ENCODE peak calls at places on chromosomes 16 and 17, in four cellular contexts. R is H1, O is neuronal stem cell, Y is IMR-90. D is an unnamed sample.

GRCh38 chr16:77868478-77868877 is 80.1 kb downstream of the VAT1L start:
- DNase-seq in R (no peak), O (no peak), Y (no peak), D (no peak)

GRCh38 chr16:2968368-2968737 is 795 bp upstream of the PAQR4 start:
- DNase-seq in R (no peak), O (no peak), Y (no peak), D (no peak)

GRCh38 chr17:18278867-18279266 is 18.4 kb downstream of the MIEF2 start:
- DNase-seq in R (no peak), O (no peak), Y (peak), D (no peak)

GRCh38 chr17:55432358-55433028 is 10.9 kb upstream of the MMD start:
- DNase-seq in R (no peak), O (no peak), Y (no peak), D (no peak)

GRCh38 chr16:9123871-9124270 is 32.4 kb downstream of the HAPSTR1 start:
- DNase-seq in R (peak), O (no peak), Y (no peak), D (peak)

GRCh38 chr17:37674511-37674910 is 31.3 kb upstream of the DDX52 start:
- DNase-seq in R (no peak), O (no peak), Y (no peak), D (no peak)

GRCh38 chr16:68287276-68288251 is 23.2 kb downstream of the SLC7A6OS start:
- DNase-seq in R (no peak), O (no peak), Y (peak), D (peak)

GRCh38 chr17:2707721-2708584 is 3.6 kb downstream of the CLUH start:
- DNase-seq in R (peak), O (no peak), Y (no peak), D (no peak)

GRCh38 chr16:11312718-11313492 is 31.8 kb upstream of the PRM1 start:
- DNase-seq in R (no peak), O (no peak), Y (peak), D (peak)

GRCh38 chr17:38628441-38628840 is 22.7 kb upstream of the SRCIN1 start:
- DNase-seq in R (no peak), O (no peak), Y (peak), D (no peak)

GRCh38 chr16:48384305-48384981 is 770 bp downstream of the SIAH1 start:
- DNase-seq in R (peak), O (peak), Y (peak), D (peak)

GRCh38 chr16:30142672-30143346 is 19.8 kb upstream of the MAPK3 start:
- DNase-seq in R (no peak), O (no peak), Y (no peak), D (peak)

GRCh38 chr17:21676281-21677111 is 15.8 kb upstream of the KCNJ18 start:
- DNase-seq in R (no peak), O (no peak), Y (no peak), D (no peak)

GRCh38 chr16:75566889-75567255 is 693 bp downstream of the GABARAPL2 start:
- DNase-seq in R (peak), O (no peak), Y (no peak), D (peak)

GRCh38 chr16:1884155-1884760 is 12.3 kb upstream of the MEIOB start:
- DNase-seq in R (no peak), O (no peak), Y (no peak), D (peak)

GRCh38 chr17:58006563-58006923 is 503 bp downstream of the SRSF1 start:
- DNase-seq in R (peak), O (no peak), Y (peak), D (peak)

GRCh38 chr17:59680314-59680713 is 26.9 kb downstream of the PTRH2 start:
- DNase-seq in R (no peak), O (no peak), Y (peak), D (no peak)

GRCh38 chr16:85425061-85425662 is 188.0 kb upstream of the GSE1 start:
- DNase-seq in R (peak), O (no peak), Y (no peak), D (no peak)

GRCh38 chr16:14501331-14502255 is 128.5 kb downstream of the PARN start:
- DNase-seq in R (peak), O (no peak), Y (peak), D (peak)

GRCh38 chr17:7083592-7083991 is 3.5 kb upstream of the CLEC10A start:
- DNase-seq in R (no peak), O (no peak), Y (peak), D (no peak)

GRCh38 chr16:63361032-63361624 is 1324.9 kb upstream of the CDH8 start:
- DNase-seq in R (no peak), O (peak), Y (peak), D (peak)

GRCh38 chr16:10622036-10622921 is 41.9 kb upstream of the EMP2 start:
- DNase-seq in R (no peak), O (no peak), Y (no peak), D (peak)

GRCh38 chr16:17602678-17603077 is 131.9 kb upstream of the XYLT1 start:
- DNase-seq in R (no peak), O (no peak), Y (no peak), D (no peak)

GRCh38 chr17:21199311-21199710 is 14.7 kb downstream of the TMEM11 start:
- DNase-seq in R (no peak), O (no peak), Y (no peak), D (peak)

GRCh38 chr17:40038882-40039513 is 15.2 kb downstream of the MED24 start:
- DNase-seq in R (peak), O (no peak), Y (peak), D (peak)

GRCh38 chr17:28811594-28812135 is 30.9 kb downstream of the FAM222B start:
- DNase-seq in R (no peak), O (peak), Y (peak), D (no peak)

GRCh38 chr16:22092143-22092933 is at the start of gene VWA3A:
- DNase-seq in R (peak), O (peak), Y (peak), D (peak)

GRCh38 chr16:2904100-2904921 is 7.4 kb upstream of the FLYWCH1 start:
- DNase-seq in R (peak), O (peak), Y (peak), D (peak)

GRCh38 chr16:4114257-4115208 is 1.7 kb downstream of the ADCY9 start:
- DNase-seq in R (peak), O (no peak), Y (no peak), D (no peak)

GRCh38 chr16:9489823-9490467 is 398.5 kb downstream of the HAPSTR1 start:
- DNase-seq in R (no peak), O (no peak), Y (no peak), D (no peak)

GRCh38 chr16:60180609-60181008 is 1446.5 kb upstream of the GOT2 start:
- DNase-seq in R (no peak), O (no peak), Y (no peak), D (no peak)
- H4K91ac ChIP-seq in R (no peak), O (no peak), Y (no peak), D (no peak)

DNA sequence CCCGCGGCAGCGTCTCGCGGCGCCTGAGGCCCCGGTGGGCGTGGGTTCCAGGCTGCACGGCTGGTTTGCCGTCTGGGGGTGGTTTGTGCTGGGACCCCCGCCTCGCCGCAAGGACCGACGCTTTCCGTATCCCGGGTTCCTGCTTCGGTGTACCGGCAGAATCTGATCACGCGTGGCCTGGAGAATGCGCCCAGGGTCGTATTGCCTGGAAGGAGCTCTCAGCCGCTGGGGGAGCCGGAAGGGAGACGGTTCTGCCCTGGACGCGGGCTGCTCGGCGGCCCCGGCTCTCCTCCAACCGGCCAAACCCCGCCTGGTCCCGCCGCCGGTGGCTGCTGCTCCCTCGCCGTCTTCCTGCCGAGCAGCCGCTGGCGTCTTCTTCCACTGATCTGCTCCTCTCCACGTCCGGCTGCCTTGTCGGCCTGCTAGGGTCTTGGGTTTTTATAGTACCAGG is 39.8 kb downstream of the ZNF778 start:
- DNase-seq in R (peak), O (no peak), Y (no peak), D (no peak)
- H4K91ac ChIP-seq in R (no peak), O (no peak), Y (no peak), D (no peak)

DNA sequence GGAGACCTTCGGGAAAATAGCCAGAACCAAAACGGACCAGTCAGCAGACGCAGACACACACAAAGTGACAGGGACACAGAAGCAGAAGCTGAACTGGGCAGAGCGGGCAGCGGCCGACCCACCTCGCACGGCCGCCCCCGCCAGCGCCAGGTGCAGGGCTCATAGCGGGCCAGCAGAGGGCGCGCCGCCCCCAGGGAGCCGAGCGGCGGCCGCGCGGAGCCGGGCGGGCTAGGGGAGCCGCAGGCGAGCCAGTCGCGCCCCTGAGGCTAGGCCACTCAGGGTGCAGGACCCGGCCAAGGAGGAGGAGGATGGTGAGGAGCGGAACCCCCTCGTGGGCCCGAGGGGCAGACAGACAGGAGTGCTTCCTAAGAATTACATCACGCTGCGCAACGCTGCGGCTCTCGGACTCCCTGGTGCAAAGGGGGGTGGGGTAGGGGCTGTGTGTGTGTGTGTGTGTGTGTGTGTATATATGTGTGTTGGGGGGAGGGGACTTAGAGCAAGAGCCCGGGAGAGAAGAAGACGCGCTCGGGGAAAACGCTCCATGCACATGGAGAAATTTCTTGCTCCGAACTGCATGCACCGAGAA is 919 bp upstream of the NOG start:
- DNase-seq in R (peak), O (peak), Y (peak), D (peak)
- H4K91ac ChIP-seq in R (no peak), O (no peak), Y (no peak), D (peak)

GRCh38 chr17:74920679-74921044 is 2.4 kb downstream of the USH1G start:
- DNase-seq in R (no peak), O (no peak), Y (no peak), D (no peak)

GRCh38 chr17:74920306-74920620 is 2.8 kb downstream of the USH1G start:
- DNase-seq in R (no peak), O (no peak), Y (no peak), D (no peak)

GRCh38 chr17:74918906-74919305 is 4.1 kb downstream of the USH1G start:
- DNase-seq in R (no peak), O (no peak), Y (no peak), D (no peak)

GRCh38 chr17:74921045-74921681 is 1.9 kb downstream of the USH1G start:
- DNase-seq in R (no peak), O (no peak), Y (no peak), D (no peak)

GRCh38 chr17:74919440-74920305 is 3.4 kb downstream of the USH1G start:
- DNase-seq in R (peak), O (no peak), Y (no peak), D (peak)
- H4K91ac ChIP-seq in R (peak), O (no peak), Y (no peak), D (no peak)

GRCh38 chr17:56594528-56595418 is 1.3 kb downstream of the NOG start:
- DNase-seq in R (peak), O (peak), Y (peak), D (peak)
- H4K91ac ChIP-seq in R (peak), O (no peak), Y (peak), D (peak)

GRCh38 chr16:70745536-70746025 is 55.4 kb downstream of the VAC14 start:
- DNase-seq in R (no peak), O (no peak), Y (no peak), D (no peak)
- H4K91ac ChIP-seq in R (no peak), O (no peak), Y (peak), D (no peak)

GRCh38 chr17:75405365-75406221 is at the start of gene GRB2:
- DNase-seq in R (peak), O (peak), Y (peak), D (peak)
- H4K91ac ChIP-seq in R (peak), O (no peak), Y (no peak), D (peak)